ENCODE peak calls at places on chromosome 6, in four cellular contexts. I is endothelial cell, D is Peyer's patch, T is hepatocyte. H is an unnamed sample.

GRCh38 chr6:166143011-166143410 is 24.6 kb downstream of the TBXT start:
- DNase-seq in T (no peak), D (no peak), I (no peak), H (no peak)

GRCh38 chr6:90397047-90397446 is 100.4 kb upstream of the BACH2 start:
- DNase-seq in I (no peak), T (no peak), D (no peak), H (no peak)

GRCh38 chr6:1916334-1916985 is 306.7 kb downstream of the FOXC1 start:
- DNase-seq in T (no peak), I (no peak), D (no peak), H (no peak)

GRCh38 chr6:4340544-4340943 is 205.2 kb upstream of the ECI2 start:
- DNase-seq in T (no peak), D (no peak), I (no peak), H (no peak)

GRCh38 chr6:119484598-119484997 is 135.0 kb upstream of the MAN1A1 start:
- DNase-seq in D (no peak), T (peak), I (no peak), H (no peak)

GRCh38 chr6:168159503-168159902 is 80.5 kb upstream of the FRMD1 start:
- DNase-seq in T (no peak), D (no peak), I (no peak), H (no peak)

GRCh38 chr6:348860-349396 is 42.6 kb upstream of the IRF4 start:
- DNase-seq in I (no peak), T (no peak), D (no peak), H (no peak)

GRCh38 chr6:21438986-21439352 is 154.6 kb upstream of the SOX4 start:
- DNase-seq in D (no peak), I (no peak), T (no peak), H (no peak)

GRCh38 chr6:167294241-167294640 is 3.1 kb downstream of the UNC93A start:
- DNase-seq in D (no peak), T (no peak), I (no peak), H (no peak)

GRCh38 chr6:122246906-122247658 is 152.4 kb upstream of the HSF2 start:
- DNase-seq in I (no peak), T (no peak), D (no peak), H (no peak)

GRCh38 chr6:1496836-1497592 is 107.6 kb downstream of the FOXF2 start:
- DNase-seq in D (no peak), T (peak), I (no peak), H (no peak)

GRCh38 chr6:12472601-12473038 is 182.5 kb downstream of the EDN1 start:
- DNase-seq in T (peak), D (no peak), I (no peak), H (no peak)

GRCh38 chr6:106530502-106530901 is 98.8 kb downstream of the RTN4IP1 start:
- DNase-seq in T (no peak), I (no peak), D (no peak), H (no peak)

GRCh38 chr6:53023323-53023722 is 28.2 kb upstream of the GSTA4 start:
- DNase-seq in I (no peak), T (no peak), D (no peak), H (no peak)

GRCh38 chr6:33010356-33010755 is 965 bp upstream of the HLA-DOA start:
- DNase-seq in D (no peak), T (no peak), I (no peak), H (no peak)

GRCh38 chr6:119612871-119613515 is 263.4 kb upstream of the MAN1A1 start:
- DNase-seq in D (no peak), T (no peak), I (no peak), H (no peak)

GRCh38 chr6:104704191-104704590 is 155.5 kb downstream of the HACE1 start:
- DNase-seq in D (no peak), T (no peak), I (no peak), H (no peak)

GRCh38 chr6:151209071-151209831 is 30.5 kb upstream of the AKAP12 start:
- DNase-seq in T (peak), D (no peak), I (no peak), H (no peak)

DNA sequence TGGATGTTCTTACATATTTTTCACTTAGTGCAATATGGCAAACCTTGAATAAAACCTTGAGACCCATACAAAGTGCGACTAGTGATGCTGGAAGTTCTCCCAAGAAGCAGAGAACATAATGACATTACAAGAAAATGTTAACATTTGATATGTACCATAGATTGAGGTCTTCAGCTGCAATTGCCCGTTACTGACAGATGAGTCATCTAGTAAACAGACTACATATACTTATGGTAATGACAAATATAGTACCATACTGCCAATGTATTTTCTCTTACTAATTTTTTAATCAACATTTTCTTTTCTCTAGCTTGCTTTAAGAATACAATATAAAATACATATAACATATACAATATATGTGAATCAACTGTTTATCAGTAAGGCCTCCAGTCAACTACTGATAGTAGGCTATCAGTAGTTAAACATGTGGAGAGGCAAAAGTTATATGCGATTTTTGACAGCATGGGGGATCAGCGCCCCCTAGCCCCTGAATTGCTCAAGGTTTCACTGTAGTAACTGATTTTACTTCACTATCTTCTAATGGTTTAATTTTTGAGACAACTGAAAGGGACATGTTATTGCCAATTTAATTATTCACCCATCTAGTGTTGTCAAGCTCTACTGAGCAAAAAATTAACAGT is 166.7 kb upstream of the ADGRB3 start:
- DNase-seq in T (no peak), I (peak), D (no peak), H (no peak)
- TF ChIP-seq CTCF in T (peak), I (peak), D (no peak), H (no peak)

GRCh38 chr6:116087437-116088027 is 13.1 kb upstream of the NT5DC1 start:
- DNase-seq in T (peak), D (no peak), I (no peak), H (no peak)
- TF ChIP-seq CTCF in T (no peak), D (no peak), I (no peak), H (no peak)

DNA sequence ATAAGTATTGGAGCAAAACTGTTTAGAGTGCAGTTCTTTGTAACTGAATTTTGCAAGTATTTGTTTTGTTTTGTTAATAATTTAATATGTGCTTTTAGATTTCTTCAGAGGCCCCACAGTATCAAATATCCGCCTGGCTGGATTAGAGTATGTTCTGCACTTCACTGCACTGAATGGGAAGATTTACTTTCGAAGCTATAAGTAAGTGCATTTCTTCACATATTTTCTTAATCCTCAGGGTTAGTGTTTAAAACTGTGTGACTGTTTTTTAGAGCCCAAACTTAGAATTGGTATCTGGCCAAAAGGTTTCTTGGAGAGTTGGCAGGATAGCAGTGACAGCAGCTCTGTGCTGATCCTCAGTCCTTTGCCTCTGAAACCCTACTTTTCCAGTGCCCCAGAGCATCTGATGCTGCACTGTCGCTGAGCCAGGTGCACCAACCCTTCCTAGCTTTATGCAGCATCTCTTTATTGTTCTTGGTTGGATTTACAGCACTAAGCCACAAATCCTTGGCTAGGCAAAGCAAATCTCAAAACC is 33.9 kb downstream of the RPF2 start:
- DNase-seq in T (no peak), I (no peak), D (no peak), H (no peak)
- TF ChIP-seq CTCF in T (no peak), I (no peak), D (no peak), H (no peak)

GRCh38 chr6:10381133-10381829 is 33.6 kb downstream of the TFAP2A start:
- DNase-seq in I (no peak), T (peak), D (no peak), H (no peak)
- TF ChIP-seq CTCF in I (no peak), T (peak), D (no peak), H (no peak)

GRCh38 chr6:158640519-158640918 is 4.0 kb downstream of the DYNLT1 start:
- DNase-seq in I (no peak), T (no peak), D (no peak), H (no peak)
- TF ChIP-seq CTCF in I (no peak), T (no peak), D (no peak), H (no peak)

GRCh38 chr6:169944415-169944814 is 193.0 kb downstream of the ERMARD start:
- DNase-seq in D (no peak), T (no peak), I (no peak), H (no peak)
- TF ChIP-seq CTCF in D (no peak), T (no peak), I (no peak), H (no peak)

DNA sequence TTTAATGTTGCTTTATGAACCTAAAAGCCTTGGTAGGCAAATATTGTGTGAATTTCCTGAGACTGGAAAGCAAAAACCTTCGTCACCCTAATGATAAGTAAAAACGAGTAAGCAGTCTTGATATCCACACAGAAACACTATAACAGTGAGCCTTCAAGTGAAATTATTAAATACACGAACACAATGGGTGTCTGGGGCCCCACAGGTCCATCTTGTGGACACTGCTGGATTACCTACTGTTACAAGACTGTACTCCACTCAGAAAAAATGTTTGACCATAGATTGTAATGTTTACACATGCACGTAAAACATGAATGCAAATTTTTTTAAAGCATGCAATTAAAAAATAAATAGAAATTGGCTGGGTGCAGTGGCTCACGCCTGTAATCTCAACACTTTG is 466.9 kb downstream of the CD83 start:
- DNase-seq in T (peak), I (no peak), D (no peak), H (no peak)
- TF ChIP-seq CTCF in T (peak), I (no peak), D (peak), H (no peak)

GRCh38 chr6:70547313-70547712 is 19.4 kb upstream of the SDHAF4 start:
- DNase-seq in I (no peak), D (no peak), T (peak), H (no peak)
- TF ChIP-seq CTCF in I (no peak), D (peak), T (peak), H (no peak)